ENCODE peak calls at places on chromosome 10, in four cellular contexts. One of them, this sample, is unnamed.

GRCh38 chr10:61063911-61064310 is 119.9 kb upstream of the RHOBTB1 start:
- DNase-seq in AML-193: no peak
- DNase-seq in GM06990: no peak
- DNase-seq in astrocyte: peak; percentile 49
- DNase-seq in this sample: no peak

GRCh38 chr10:35307297-35307696 is 29.0 kb upstream of the CCNY start:
- DNase-seq in AML-193: no peak
- DNase-seq in GM06990: no peak
- DNase-seq in astrocyte: peak; percentile 61
- DNase-seq in this sample: peak; percentile 53

GRCh38 chr10:49052069-49052468 is 63.3 kb downstream of the VSTM4 start:
- DNase-seq in AML-193: no peak
- DNase-seq in GM06990: no peak
- DNase-seq in astrocyte: no peak
- DNase-seq in this sample: no peak

GRCh38 chr10:49119746-49120145 is 4.4 kb upstream of the VSTM4 start:
- DNase-seq in AML-193: no peak
- DNase-seq in GM06990: no peak
- DNase-seq in astrocyte: peak; percentile 55
- DNase-seq in this sample: peak; percentile 42

GRCh38 chr10:102649770-102650654 is 5.7 kb downstream of the TRIM8 start:
- DNase-seq in AML-193: no peak
- DNase-seq in GM06990: no peak
- DNase-seq in astrocyte: no peak
- DNase-seq in this sample: no peak

GRCh38 chr10:31866118-31866670 is 62.4 kb downstream of the ARHGAP12 start:
- DNase-seq in AML-193: no peak
- DNase-seq in GM06990: no peak
- DNase-seq in astrocyte: no peak
- DNase-seq in this sample: no peak

GRCh38 chr10:91284486-91285090 is 64.1 kb downstream of the PCGF5 start:
- DNase-seq in AML-193: no peak
- DNase-seq in GM06990: no peak
- DNase-seq in astrocyte: no peak
- DNase-seq in this sample: no peak

GRCh38 chr10:28396317-28396716 is 93.5 kb upstream of the MPP7 start:
- DNase-seq in AML-193: no peak
- DNase-seq in GM06990: no peak
- DNase-seq in astrocyte: no peak
- DNase-seq in this sample: no peak

GRCh38 chr10:122490786-122491680 is 29.7 kb downstream of the HTRA1 start:
- DNase-seq in AML-193: no peak
- DNase-seq in GM06990: no peak
- DNase-seq in astrocyte: peak; percentile 69
- DNase-seq in this sample: no peak

GRCh38 chr10:86945361-86946214 is 11.8 kb downstream of the MMRN2 start:
- DNase-seq in AML-193: no peak
- DNase-seq in GM06990: no peak
- DNase-seq in astrocyte: no peak
- DNase-seq in this sample: peak; percentile 46

GRCh38 chr10:60406182-60406581 is 16.5 kb upstream of the ANK3 start:
- DNase-seq in AML-193: no peak
- DNase-seq in GM06990: no peak
- DNase-seq in astrocyte: no peak
- DNase-seq in this sample: no peak

GRCh38 chr10:71295641-71296040 is 23.4 kb upstream of the SLC29A3 start:
- DNase-seq in AML-193: no peak
- DNase-seq in GM06990: no peak
- DNase-seq in astrocyte: no peak
- DNase-seq in this sample: no peak

This sample was measured in M059J.